ENCODE peak calls at places on chromosomes 3 and 15, in four cellular contexts. One of them, this sample, is unnamed.
A peak's percentile ranks its signal among the peaks of the same experiment; 100 is the strongest.

GRCh38 chr15:66024998-66025397 is 155.7 kb downstream of the RAB11A start:
- DNase-seq in GM12878: no peak
- DNase-seq in HepG2: no peak
- DNase-seq in WTC11: no peak
- DNase-seq in this sample: no peak

GRCh38 chr15:53114960-53115359 is 324.8 kb upstream of the ONECUT1 start:
- DNase-seq in HepG2: peak; percentile 22
- DNase-seq in GM12878: no peak
- DNase-seq in WTC11: no peak
- DNase-seq in this sample: no peak

GRCh38 chr3:121809249-121809648 is 25.6 kb downstream of the IQCB1 start:
- DNase-seq in HepG2: no peak
- DNase-seq in GM12878: peak; percentile 84
- DNase-seq in WTC11: no peak
- DNase-seq in this sample: no peak

GRCh38 chr3:126541628-126542339 is 16.9 kb downstream of the C3orf22 start:
- DNase-seq in GM12878: no peak
- DNase-seq in WTC11: peak; percentile 10
- DNase-seq in HepG2: no peak
- DNase-seq in this sample: no peak

GRCh38 chr15:36988947-36989346 is 111.4 kb downstream of the MEIS2 start:
- DNase-seq in HepG2: no peak
- DNase-seq in GM12878: no peak
- DNase-seq in WTC11: no peak
- DNase-seq in this sample: no peak

GRCh38 chr3:128195802-128196201 is 42.5 kb downstream of the EEFSEC start:
- DNase-seq in HepG2: no peak
- DNase-seq in WTC11: no peak
- DNase-seq in GM12878: no peak
- DNase-seq in this sample: no peak

GRCh38 chr3:160180581-160181216 is 44.5 kb upstream of the C3orf80 start:
- DNase-seq in WTC11: no peak
- DNase-seq in GM12878: no peak
- DNase-seq in HepG2: no peak
- DNase-seq in this sample: no peak

GRCh38 chr15:99997112-99997651 is 263.9 kb upstream of the LYSMD4 start:
- DNase-seq in GM12878: no peak
- DNase-seq in HepG2: no peak
- DNase-seq in WTC11: no peak
- DNase-seq in this sample: no peak

GRCh38 chr3:66498718-66499611 is 1.9 kb downstream of the LRIG1 start:
- DNase-seq in WTC11: no peak
- DNase-seq in HepG2: no peak
- DNase-seq in GM12878: no peak
- DNase-seq in this sample: no peak

GRCh38 chr3:19945405-19946290 is 1.2 kb upstream of the RAB5A start:
- DNase-seq in WTC11: no peak
- DNase-seq in GM12878: no peak
- DNase-seq in HepG2: no peak
- DNase-seq in this sample: peak; percentile 57

GRCh38 chr3:57128863-57129602 is 36.1 kb downstream of the IL17RD start:
- DNase-seq in WTC11: no peak
- DNase-seq in HepG2: no peak
- DNase-seq in GM12878: no peak
- DNase-seq in this sample: no peak

GRCh38 chr15:51576911-51577500 is 45.6 kb downstream of the DMXL2 start:
- DNase-seq in HepG2: no peak
- DNase-seq in WTC11: no peak
- DNase-seq in GM12878: no peak
- DNase-seq in this sample: no peak

GRCh38 chr3:127787556-127787955 is 34.8 kb downstream of the MGLL start:
- DNase-seq in GM12878: no peak
- DNase-seq in HepG2: no peak
- DNase-seq in WTC11: no peak
- DNase-seq in this sample: no peak

GRCh38 chr3:55160241-55160877 is 232.5 kb upstream of the LRTM1 start:
- DNase-seq in HepG2: no peak
- DNase-seq in WTC11: no peak
- DNase-seq in GM12878: peak; percentile 77
- DNase-seq in this sample: no peak

GRCh38 chr3:24235121-24235520 is 259.5 kb downstream of the THRB start:
- DNase-seq in GM12878: no peak
- DNase-seq in WTC11: no peak
- DNase-seq in HepG2: peak; percentile 23
- DNase-seq in this sample: no peak

GRCh38 chr15:65829150-65829764 is 37.2 kb upstream of the DENND4A start:
- DNase-seq in WTC11: no peak
- DNase-seq in HepG2: peak; percentile 33
- DNase-seq in GM12878: no peak
- DNase-seq in this sample: peak; percentile 37

GRCh38 chr3:61233828-61234227 is 17.4 kb downstream of the FHIT start:
- DNase-seq in HepG2: no peak
- DNase-seq in GM12878: peak; percentile 34
- DNase-seq in WTC11: no peak
- DNase-seq in this sample: no peak

GRCh38 chr3:62131050-62131449 is 242.3 kb downstream of the FEZF2 start:
- DNase-seq in HepG2: no peak
- DNase-seq in WTC11: no peak
- DNase-seq in GM12878: no peak
- DNase-seq in this sample: no peak

GRCh38 chr15:52308446-52309153 is 13.0 kb upstream of the MYO5C start:
- DNase-seq in GM12878: no peak
- DNase-seq in WTC11: no peak
- DNase-seq in HepG2: no peak
- DNase-seq in this sample: no peak

GRCh38 chr3:64505419-64505818 is 182.4 kb downstream of the ADAMTS9 start:
- DNase-seq in WTC11: no peak
- DNase-seq in GM12878: no peak
- DNase-seq in HepG2: peak; percentile 74
- DNase-seq in this sample: no peak

GRCh38 chr3:14152233-14152962 is 26.0 kb downstream of the XPC start:
- DNase-seq in GM12878: no peak
- DNase-seq in HepG2: no peak
- DNase-seq in WTC11: no peak
- DNase-seq in this sample: peak; percentile 65

GRCh38 chr15:26178821-26179220 is 315.7 kb upstream of the ATP10A start:
- DNase-seq in HepG2: no peak
- DNase-seq in GM12878: no peak
- DNase-seq in WTC11: no peak
- DNase-seq in this sample: no peak

GRCh38 chr3:95036526-95037021 is 973.7 kb downstream of the NSUN3 start:
- DNase-seq in GM12878: no peak
- DNase-seq in HepG2: no peak
- DNase-seq in WTC11: no peak
- DNase-seq in this sample: no peak

GRCh38 chr15:52790166-52790708 is at the start of gene ONECUT1:
- DNase-seq in GM12878: no peak
- DNase-seq in HepG2: peak; percentile 37
- DNase-seq in WTC11: peak; percentile 76
- DNase-seq in this sample: peak; percentile 84

GRCh38 chr3:14124223-14124614 is 451 bp downstream of the CHCHD4 start:
- DNase-seq in WTC11: peak; percentile 35
- DNase-seq in HepG2: peak; percentile 60
- DNase-seq in GM12878: peak; percentile 48
- DNase-seq in this sample: peak; percentile 85

GRCh38 chr3:14143826-14144225 is 19.0 kb downstream of the TMEM43 start:
- DNase-seq in GM12878: no peak
- DNase-seq in HepG2: peak; percentile 70
- DNase-seq in WTC11: no peak
- DNase-seq in this sample: no peak

GRCh38 chr15:69045810-69046209 is 31.3 kb downstream of the NOX5 start:
- DNase-seq in WTC11: peak; percentile 31
- DNase-seq in GM12878: no peak
- DNase-seq in HepG2: peak; percentile 70
- DNase-seq in this sample: peak; percentile 39

GRCh38 chr3:32820971-32821685 is 3.3 kb downstream of the TRIM71 start:
- DNase-seq in GM12878: no peak
- DNase-seq in HepG2: no peak
- DNase-seq in WTC11: no peak
- DNase-seq in this sample: no peak

DNA sequence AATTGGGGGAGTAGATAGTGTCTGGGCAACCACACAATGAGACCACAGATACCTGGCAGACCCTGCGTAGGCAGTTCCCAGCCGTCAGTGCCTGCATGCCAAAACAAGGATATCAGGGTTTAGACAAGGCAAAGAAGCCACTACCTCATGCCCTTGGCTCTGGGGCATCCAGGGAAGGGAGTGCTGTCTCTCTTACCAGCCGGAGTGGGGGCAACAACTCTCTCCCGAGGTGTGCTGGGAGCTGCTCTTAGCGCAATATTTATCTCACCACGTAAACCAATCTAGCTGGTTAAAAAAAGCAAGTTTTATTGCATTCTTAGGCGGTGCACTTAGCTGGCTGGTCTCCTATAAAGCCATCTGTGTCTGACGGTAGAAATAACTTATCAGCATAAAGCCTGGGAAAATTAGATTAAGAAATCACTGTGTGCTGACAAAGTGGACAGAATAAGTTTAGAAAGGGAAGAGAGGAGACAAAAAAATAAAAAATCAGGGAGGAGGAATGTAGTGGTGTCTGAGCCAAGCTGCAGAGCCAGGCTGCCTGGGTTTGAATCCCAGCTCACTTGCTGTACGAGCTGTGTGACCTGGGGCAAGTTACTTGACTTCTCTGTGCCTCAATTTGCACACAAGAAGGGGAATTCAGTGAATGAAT is 273.2 kb downstream of the PDZRN3 start:
- DNase-seq in WTC11: no peak
- DNase-seq in HepG2: no peak
- DNase-seq in GM12878: no peak
- DNase-seq in this sample: no peak
- TF ChIP-seq NR2C2 in WTC11: no peak
- TF ChIP-seq NR2C2 in HepG2: no peak
- TF ChIP-seq NR2C2 in GM12878: no peak
- TF ChIP-seq NR2C2 in this sample: no peak

DNA sequence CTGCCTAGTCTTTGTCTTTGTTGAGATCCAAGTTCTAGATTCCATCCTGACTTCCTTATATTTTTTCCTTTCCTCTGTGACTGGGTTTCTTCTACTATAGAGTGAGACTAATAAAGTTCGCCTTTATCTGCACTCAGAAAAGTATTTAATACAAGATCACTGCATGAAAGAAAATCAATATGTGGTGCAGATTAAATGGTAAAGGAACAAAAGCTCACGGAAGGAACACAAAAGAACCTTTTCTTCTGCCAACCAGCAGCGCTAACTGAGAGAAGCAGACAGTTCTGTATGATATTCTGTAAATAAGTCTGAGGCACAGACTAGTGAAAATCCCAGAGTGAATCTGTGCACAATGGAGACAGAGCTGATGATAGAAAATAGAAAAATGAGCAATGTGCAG is 31.6 kb upstream of the MCTP2 start:
- DNase-seq in GM12878: no peak
- DNase-seq in WTC11: no peak
- DNase-seq in HepG2: no peak
- DNase-seq in this sample: no peak
- TF ChIP-seq NR2C2 in GM12878: no peak
- TF ChIP-seq NR2C2 in WTC11: no peak
- TF ChIP-seq NR2C2 in HepG2: no peak
- TF ChIP-seq NR2C2 in this sample: no peak

DNA sequence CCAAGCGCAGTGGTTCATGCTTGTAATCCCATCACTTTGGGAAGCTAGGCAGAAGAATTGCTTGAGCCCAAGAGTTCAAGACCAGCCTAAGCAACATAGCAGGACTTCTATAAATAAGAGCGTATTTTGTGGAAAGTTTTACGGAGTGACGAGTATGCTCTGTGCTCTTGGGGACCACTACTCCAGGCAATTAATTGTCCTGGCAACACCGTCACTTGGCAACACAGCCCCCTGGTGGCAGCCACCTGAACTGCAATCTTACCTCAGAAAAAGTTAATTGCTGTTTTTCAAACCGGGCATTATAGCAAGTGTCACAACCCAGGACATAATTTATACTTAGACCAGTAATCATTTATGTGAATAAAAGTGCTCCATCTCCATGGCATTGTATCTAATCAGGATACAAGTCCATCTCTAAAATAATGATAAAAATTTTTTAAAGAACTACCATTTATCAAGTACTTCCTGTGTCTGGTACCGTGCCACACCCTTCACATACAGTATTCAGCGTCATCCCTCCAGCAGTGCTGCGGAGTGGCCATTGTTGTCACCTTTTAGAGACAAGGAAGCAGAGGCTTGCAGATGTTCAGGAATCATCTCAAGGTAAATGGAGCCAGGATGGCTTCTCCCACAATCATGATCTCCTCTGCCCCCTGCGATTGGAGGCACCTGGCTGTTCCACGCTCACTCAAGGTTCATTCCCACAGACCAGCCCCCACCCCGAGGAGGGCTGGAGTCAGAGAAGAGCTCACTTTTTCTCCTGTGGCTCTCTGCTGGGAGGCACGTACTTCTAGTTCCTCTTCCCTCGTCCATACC is 34.5 kb downstream of the PLA2G4D start:
- DNase-seq in HepG2: peak; percentile 28
- DNase-seq in WTC11: peak; percentile 83
- DNase-seq in GM12878: no peak
- DNase-seq in this sample: peak; percentile 68
- TF ChIP-seq NR2C2 in HepG2: no peak
- TF ChIP-seq NR2C2 in WTC11: no peak
- TF ChIP-seq NR2C2 in GM12878: no peak
- TF ChIP-seq NR2C2 in this sample: no peak

GRCh38 chr15:71003314-71003713 is 110.7 kb downstream of the LRRC49 start:
- DNase-seq in HepG2: no peak
- DNase-seq in WTC11: no peak
- DNase-seq in GM12878: no peak
- DNase-seq in this sample: no peak
- TF ChIP-seq NR2C2 in HepG2: no peak
- TF ChIP-seq NR2C2 in WTC11: no peak
- TF ChIP-seq NR2C2 in GM12878: no peak
- TF ChIP-seq NR2C2 in this sample: no peak

DNA sequence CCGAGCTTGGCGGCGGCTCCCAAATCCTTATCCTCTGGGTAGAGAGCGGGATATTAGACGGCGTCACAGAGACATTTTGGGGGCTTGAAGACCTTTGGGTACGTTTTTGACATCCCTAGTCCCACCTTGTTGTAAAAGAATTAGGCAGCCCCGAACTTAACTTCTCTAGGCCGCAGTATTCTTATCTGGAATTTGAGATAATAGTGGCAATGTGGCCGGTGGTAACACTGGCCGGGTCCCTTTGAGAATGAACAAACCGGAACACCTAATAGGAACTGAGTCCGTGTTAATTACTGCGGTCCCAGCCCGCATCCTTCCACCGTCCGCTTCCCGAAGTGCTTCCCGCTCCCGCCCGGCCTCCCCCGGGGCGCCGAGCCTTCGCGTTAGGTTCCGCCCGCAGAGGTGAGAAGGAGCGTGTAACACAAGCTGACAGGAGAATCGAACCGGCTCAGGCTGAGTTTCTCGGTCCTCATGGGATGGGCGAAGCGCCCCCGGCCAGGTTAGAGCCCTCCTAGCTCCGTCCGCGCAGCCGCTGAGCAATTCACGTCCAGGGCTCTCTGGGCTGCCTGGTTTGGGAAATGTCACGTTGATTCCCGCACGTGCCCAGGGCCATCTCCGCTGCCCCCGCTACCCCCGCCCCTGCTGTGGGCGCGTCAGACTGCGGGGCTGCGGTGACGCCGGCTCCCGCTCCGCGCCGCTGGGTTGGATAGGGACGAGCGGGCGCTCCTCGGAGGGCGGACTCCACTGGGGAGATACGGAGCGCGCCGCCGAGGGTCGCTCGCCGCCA is 826 bp downstream of the CLDN11 start:
- DNase-seq in WTC11: peak; percentile 64
- DNase-seq in HepG2: no peak
- DNase-seq in GM12878: no peak
- DNase-seq in this sample: no peak
- TF ChIP-seq NR2C2 in WTC11: no peak
- TF ChIP-seq NR2C2 in HepG2: no peak
- TF ChIP-seq NR2C2 in GM12878: no peak
- TF ChIP-seq NR2C2 in this sample: no peak

This sample was measured in K562.